ENCODE peak calls at places on chromosomes 6 and 20, in eight cellular contexts. I is HCT116, N is spleen, E is K562, U is upper lobe of left lung, O is GM12892, Y is GM12891, X is GM12878. P is an unnamed sample.

GRCh38 chr6:36829919-36830544 is 9.2 kb downstream of the CPNE5 start:
- DNase-seq in I (no peak), N (no peak), E (no peak), U (peak; percentile 36), O (no peak), Y (no peak), X (no peak), P (no peak)

GRCh38 chr6:91626935-91627334 is 1040.1 kb upstream of the MAP3K7 start:
- DNase-seq in I (no peak), N (no peak), E (no peak), U (no peak), O (no peak), Y (no peak), X (no peak), P (no peak)

GRCh38 chr6:139743629-139744028 is 369.2 kb upstream of the CITED2 start:
- DNase-seq in I (peak; percentile 10), N (no peak), E (no peak), U (no peak), O (no peak), Y (no peak), X (no peak), P (no peak)

GRCh38 chr6:20605581-20605980 is 71.3 kb downstream of the CDKAL1 start:
- DNase-seq in I (no peak), N (no peak), E (no peak), U (no peak), O (no peak), Y (no peak), X (no peak), P (no peak)

GRCh38 chr6:39048481-39049399 is at the start of gene GLP1R:
- DNase-seq in I (no peak), N (peak; percentile 69), E (peak; percentile 42), U (no peak), O (no peak), Y (no peak), X (no peak), P (no peak)

GRCh38 chr6:14664616-14665315 is 547.2 kb downstream of the CD83 start:
- DNase-seq in I (no peak), N (no peak), E (no peak), U (no peak), O (no peak), Y (no peak), X (no peak), P (no peak)

GRCh38 chr6:129102741-129103140 is 219.8 kb downstream of the LAMA2 start:
- DNase-seq in I (no peak), N (no peak), E (no peak), U (no peak), O (no peak), Y (no peak), X (no peak), P (no peak)

GRCh38 chr6:137210903-137211302 is 8.3 kb downstream of the IFNGR1 start:
- DNase-seq in I (no peak), N (no peak), E (no peak), U (no peak), O (no peak), Y (no peak), X (no peak), P (no peak)

GRCh38 chr6:27174958-27175357 is 72.5 kb upstream of the PRSS16 start:
- DNase-seq in I (no peak), N (no peak), E (peak; percentile 59), U (no peak), O (no peak), Y (no peak), X (no peak), P (no peak)

GRCh38 chr6:1388927-1389790 is at the start of gene FOXF2:
- DNase-seq in I (no peak), N (no peak), E (peak; percentile 51), U (no peak), O (no peak), Y (no peak), X (no peak), P (no peak)

GRCh38 chr6:36290668-36291620 is 21.1 kb downstream of the PNPLA1 start:
- DNase-seq in I (peak; percentile 13), N (no peak), E (peak; percentile 51), U (peak; percentile 62), O (no peak), Y (no peak), X (no peak), P (no peak)

GRCh38 chr20:25867776-25868649 is 171.4 kb upstream of the ZNF337 start:
- DNase-seq in I (no peak), N (peak; percentile 86), E (peak; percentile 18), U (peak; percentile 69), O (no peak), Y (no peak), X (no peak), P (no peak)

GRCh38 chr20:10547276-10548114 is 112.4 kb downstream of the SLX4IP start:
- DNase-seq in I (no peak), N (no peak), E (no peak), U (no peak), O (no peak), Y (no peak), X (no peak), P (no peak)

GRCh38 chr20:50226093-50226974 is 35.7 kb downstream of the CEBPB start:
- DNase-seq in I (no peak), N (no peak), E (peak; percentile 41), U (peak; percentile 81), O (no peak), Y (no peak), X (no peak), P (no peak)

GRCh38 chr6:111552241-111552744 is 53.4 kb downstream of the TRAF3IP2 start:
- DNase-seq in I (no peak), N (no peak), E (no peak), U (peak; percentile 71), O (no peak), Y (no peak), X (no peak), P (no peak)

GRCh38 chr20:46035713-46036112 is 6.7 kb downstream of the SLC12A5 start:
- DNase-seq in I (no peak), N (no peak), E (no peak), U (no peak), O (no peak), Y (no peak), X (no peak), P (no peak)

GRCh38 chr20:39880890-39881289 is 808.1 kb downstream of the MAFB start:
- DNase-seq in I (no peak), N (no peak), E (no peak), U (no peak), O (no peak), Y (no peak), X (no peak), P (no peak)

GRCh38 chr6:167291623-167292300 is 647 bp downstream of the UNC93A start:
- DNase-seq in I (no peak), N (peak; percentile 6), E (no peak), U (no peak), O (no peak), Y (no peak), X (no peak), P (no peak)

GRCh38 chr6:35049885-35050284 is 91.3 kb downstream of the TCP11 start:
- DNase-seq in I (no peak), N (no peak), E (peak; percentile 31), U (no peak), O (no peak), Y (no peak), X (no peak), P (no peak)

GRCh38 chr6:63537126-63537958 is 34.9 kb upstream of the LOC128125822 start:
- DNase-seq in I (no peak), N (no peak), E (no peak), U (no peak), O (no peak), Y (no peak), X (peak; percentile 36), P (no peak)

GRCh38 chr6:132300323-132300949 is 100.8 kb downstream of the MOXD1 start:
- DNase-seq in I (peak; percentile 40), N (no peak), E (no peak), U (no peak), O (peak; percentile 2), Y (no peak), X (no peak), P (no peak)

GRCh38 chr20:50438986-50439407 is 71.2 kb upstream of the PTPN1 start:
- DNase-seq in I (peak; percentile 81), N (no peak), E (peak; percentile 26), U (no peak), O (no peak), Y (no peak), X (no peak), P (no peak)

GRCh38 chr6:128310061-128310460 is 210.3 kb downstream of the PTPRK start:
- DNase-seq in I (no peak), N (no peak), E (no peak), U (no peak), O (no peak), Y (no peak), X (no peak), P (no peak)

GRCh38 chr6:29926081-29926794 is 16.1 kb upstream of the HLA-A start:
- DNase-seq in I (no peak), N (no peak), E (no peak), U (no peak), O (no peak), Y (no peak), X (no peak), P (peak; percentile 86)

GRCh38 chr20:58712116-58712822 is 19.7 kb downstream of the NPEPL1 start:
- DNase-seq in I (no peak), N (no peak), E (no peak), U (peak; percentile 18), O (no peak), Y (peak; percentile 13), X (no peak), P (no peak)

GRCh38 chr6:17923401-17923863 is 64.0 kb downstream of the KIF13A start:
- DNase-seq in I (no peak), N (no peak), E (no peak), U (no peak), O (no peak), Y (no peak), X (no peak), P (no peak)
- TF ChIP-seq POLR2AphosphoS5 in I (no peak), N (no peak), E (no peak), U (no peak), O (no peak), Y (no peak), X (no peak), P (no peak)

GRCh38 chr6:5617179-5617578 is 355.9 kb downstream of the FARS2 start:
- DNase-seq in I (no peak), N (no peak), E (no peak), U (no peak), O (no peak), Y (no peak), X (no peak), P (no peak)
- TF ChIP-seq POLR2AphosphoS5 in I (no peak), N (no peak), E (no peak), U (no peak), O (no peak), Y (no peak), X (no peak), P (no peak)

GRCh38 chr20:53611449-53611894 is 17.8 kb upstream of the ZNF217 start:
- DNase-seq in I (peak; percentile 78), N (peak; percentile 30), E (no peak), U (peak; percentile 49), O (no peak), Y (no peak), X (peak; percentile 82), P (no peak)
- TF ChIP-seq POLR2AphosphoS5 in I (peak; percentile 70), N (no peak), E (peak; percentile 39), U (peak; percentile 50), O (no peak), Y (no peak), X (no peak), P (no peak)

DNA sequence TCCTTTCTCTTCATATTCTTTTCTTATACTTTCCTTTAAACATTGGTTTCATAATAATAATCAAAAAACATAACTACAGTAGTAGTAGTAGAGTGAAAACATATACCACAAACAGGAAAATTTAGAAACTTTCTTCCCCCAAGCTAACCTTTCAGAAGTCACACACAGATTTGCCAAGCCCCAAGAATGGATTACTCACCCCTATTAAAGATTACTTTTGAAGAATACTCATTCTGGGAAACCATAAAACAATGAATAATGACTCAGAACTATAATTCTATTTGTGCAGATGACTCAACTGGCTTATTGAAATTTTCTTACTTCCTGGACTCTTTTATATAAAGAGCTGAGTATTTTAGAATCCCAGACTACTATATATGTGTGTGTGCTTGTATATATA is 119.4 kb upstream of the GJE1 start:
- DNase-seq in I (peak; percentile 84), N (no peak), E (no peak), U (no peak), O (no peak), Y (no peak), X (no peak), P (no peak)
- TF ChIP-seq POLR2AphosphoS5 in I (peak; percentile 33), N (no peak), E (no peak), U (no peak), O (no peak), Y (no peak), X (no peak), P (peak; percentile 15)